ENCODE peak calls at places on chromosomes 3 and 15, in four cellular contexts. One of them, this sample, is unnamed.
A peak's percentile ranks its signal among the peaks of the same experiment; 100 is the strongest.

GRCh38 chr15:100733088-100733487 is 130.7 kb downstream of the ASB7 start:
- DNase-seq in GM12878: no peak
- DNase-seq in HCT116: no peak
- DNase-seq in SK-N-SH: peak; percentile 3
- DNase-seq in this sample: peak; percentile 97

GRCh38 chr3:71584216-71585061 is 911 bp upstream of the FOXP1 start:
- DNase-seq in SK-N-SH: peak; percentile 41
- DNase-seq in HCT116: no peak
- DNase-seq in GM12878: no peak
- DNase-seq in this sample: peak; percentile 56

GRCh38 chr3:135762188-135762853 is 203.2 kb upstream of the PPP2R3A start:
- DNase-seq in GM12878: no peak
- DNase-seq in SK-N-SH: no peak
- DNase-seq in HCT116: no peak
- DNase-seq in this sample: no peak

GRCh38 chr15:62407962-62408361 is 242.9 kb upstream of the C2CD4B start:
- DNase-seq in SK-N-SH: no peak
- DNase-seq in HCT116: no peak
- DNase-seq in GM12878: no peak
- DNase-seq in this sample: no peak

GRCh38 chr3:177928156-177928555 is 608.1 kb upstream of the KCNMB2 start:
- DNase-seq in GM12878: no peak
- DNase-seq in HCT116: peak; percentile 4
- DNase-seq in SK-N-SH: no peak
- DNase-seq in this sample: no peak

GRCh38 chr3:37967252-37967881 is 23.2 kb upstream of the VILL start:
- DNase-seq in GM12878: no peak
- DNase-seq in SK-N-SH: peak; percentile 77
- DNase-seq in HCT116: peak; percentile 28
- DNase-seq in this sample: peak; percentile 85

GRCh38 chr3:127751163-127751621 is 71.1 kb downstream of the MGLL start:
- DNase-seq in GM12878: no peak
- DNase-seq in HCT116: no peak
- DNase-seq in SK-N-SH: peak; percentile 62
- DNase-seq in this sample: no peak

GRCh38 chr3:72145506-72146380 is 360.8 kb upstream of the PROK2 start:
- DNase-seq in HCT116: no peak
- DNase-seq in SK-N-SH: peak; percentile 56
- DNase-seq in GM12878: no peak
- DNase-seq in this sample: no peak

GRCh38 chr3:60188803-60189202 is 1062.4 kb downstream of the FHIT start:
- DNase-seq in HCT116: no peak
- DNase-seq in SK-N-SH: no peak
- DNase-seq in GM12878: no peak
- DNase-seq in this sample: no peak

GRCh38 chr3:79211588-79212359 is 556.0 kb downstream of the ROBO1 start:
- DNase-seq in SK-N-SH: no peak
- DNase-seq in HCT116: no peak
- DNase-seq in GM12878: no peak
- DNase-seq in this sample: no peak

GRCh38 chr3:42680806-42681205 is 4.5 kb upstream of the KLHL40 start:
- DNase-seq in GM12878: no peak
- DNase-seq in HCT116: no peak
- DNase-seq in SK-N-SH: no peak
- DNase-seq in this sample: no peak

GRCh38 chr3:17055374-17056276 is 170.9 kb downstream of the PLCL2 start:
- DNase-seq in SK-N-SH: no peak
- DNase-seq in GM12878: peak; percentile 90
- DNase-seq in HCT116: no peak
- DNase-seq in this sample: no peak

GRCh38 chr3:133610031-133610430 is 36.5 kb downstream of the CDV3 start:
- DNase-seq in HCT116: no peak
- DNase-seq in GM12878: no peak
- DNase-seq in SK-N-SH: no peak
- DNase-seq in this sample: no peak

GRCh38 chr3:194296448-194296831 is 54.7 kb downstream of the CPN2 start:
- DNase-seq in HCT116: peak; percentile 80
- DNase-seq in SK-N-SH: no peak
- DNase-seq in GM12878: no peak
- DNase-seq in this sample: no peak

GRCh38 chr3:125916376-125916978 is 52.5 kb upstream of the ROPN1B start:
- DNase-seq in HCT116: peak; percentile 79
- DNase-seq in SK-N-SH: peak; percentile 88
- DNase-seq in GM12878: peak; percentile 65
- DNase-seq in this sample: peak; percentile 69

GRCh38 chr3:159775372-159775961 is 213.2 kb upstream of the IL12A start:
- DNase-seq in SK-N-SH: peak; percentile 32
- DNase-seq in GM12878: no peak
- DNase-seq in HCT116: no peak
- DNase-seq in this sample: no peak

DNA sequence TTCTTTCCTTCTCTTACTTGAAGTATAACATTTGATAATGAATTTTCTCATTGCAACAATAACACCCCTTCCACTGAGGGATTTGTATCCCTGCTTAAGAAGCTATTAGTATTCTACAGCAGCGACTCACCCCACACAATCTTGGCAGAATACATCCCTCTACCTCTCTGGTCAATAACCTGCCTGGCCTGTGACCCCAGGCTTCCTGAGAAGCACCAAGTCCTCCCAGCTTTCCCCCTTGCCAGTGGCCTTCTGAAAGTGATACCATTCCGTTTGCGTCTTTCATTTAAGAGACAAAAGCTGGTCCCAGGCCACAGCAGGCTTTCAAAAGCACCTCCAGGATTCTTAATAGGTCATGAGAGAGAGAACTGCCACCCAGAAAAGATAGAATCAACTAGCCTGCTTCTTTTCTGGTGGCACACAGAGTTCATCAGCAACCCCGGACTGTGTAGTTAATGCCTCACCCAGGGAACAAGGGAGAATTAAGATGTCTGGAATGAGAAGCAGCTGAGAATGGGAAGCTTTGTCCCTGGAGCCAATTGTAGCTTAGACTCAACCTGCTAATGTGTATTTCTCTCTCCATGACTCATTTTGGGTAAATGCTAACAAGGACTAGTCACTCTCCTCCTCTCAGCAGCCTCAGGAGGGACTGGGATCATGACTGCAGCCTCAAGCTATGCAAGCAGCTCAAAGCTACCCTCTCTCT is 101.0 kb upstream of the CPNE4 start:
- DNase-seq in GM12878: no peak
- DNase-seq in SK-N-SH: peak; percentile 13
- DNase-seq in HCT116: peak; percentile 3
- DNase-seq in this sample: no peak
- TF ChIP-seq JUND in GM12878: no peak
- TF ChIP-seq JUND in SK-N-SH: peak; percentile 91
- TF ChIP-seq JUND in HCT116: no peak
- TF ChIP-seq JUND in this sample: no peak

DNA sequence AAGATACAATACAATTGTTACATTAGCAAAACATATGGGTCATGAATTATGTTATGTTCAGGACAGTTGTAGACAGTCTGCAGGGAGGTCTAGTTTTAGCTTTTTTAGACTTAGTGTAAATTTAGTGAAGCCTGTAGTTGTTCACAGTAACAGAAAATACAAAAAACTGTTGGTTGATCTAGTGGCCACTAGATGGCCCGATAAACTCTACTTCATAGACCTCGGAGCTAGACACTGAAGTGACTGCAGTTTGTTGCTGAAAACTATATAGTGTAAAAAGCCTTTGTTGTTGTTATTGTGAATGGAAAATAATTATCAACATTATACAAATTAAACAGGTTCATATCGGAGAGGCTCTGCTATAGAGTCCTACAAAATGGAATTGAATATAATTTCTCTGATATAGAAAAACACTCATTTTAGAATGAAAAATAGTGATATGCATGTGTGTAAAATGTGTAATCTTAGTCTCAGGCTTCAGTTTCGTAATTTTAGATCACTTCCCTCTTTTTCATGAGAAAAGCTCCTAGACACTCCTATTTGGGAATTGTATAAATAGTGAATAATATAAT is 18.3 kb downstream of the MAGEL2 start:
- DNase-seq in HCT116: no peak
- DNase-seq in SK-N-SH: peak; percentile 38
- DNase-seq in GM12878: no peak
- DNase-seq in this sample: no peak
- TF ChIP-seq JUND in HCT116: no peak
- TF ChIP-seq JUND in SK-N-SH: no peak
- TF ChIP-seq JUND in GM12878: no peak
- TF ChIP-seq JUND in this sample: no peak

DNA sequence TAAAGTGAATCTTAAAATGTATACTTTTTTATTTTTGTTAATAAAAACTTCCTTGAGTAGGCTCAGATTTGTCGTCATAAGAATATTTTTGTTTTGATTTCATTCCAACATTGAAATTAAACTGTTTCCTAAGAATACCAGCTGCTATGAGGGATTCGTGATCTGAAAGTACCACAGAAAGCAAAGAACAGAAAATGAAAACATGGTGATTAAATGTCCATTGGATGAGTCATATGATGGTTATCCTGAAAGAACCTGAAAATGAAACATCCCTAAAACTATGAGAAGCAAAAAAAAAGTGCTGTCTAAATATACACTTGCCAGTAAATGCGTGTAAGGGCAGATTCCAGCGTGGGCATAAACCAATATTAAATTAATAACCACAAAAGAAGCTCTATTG is 143.8 kb downstream of the GMNC start:
- DNase-seq in GM12878: no peak
- DNase-seq in SK-N-SH: no peak
- DNase-seq in HCT116: no peak
- DNase-seq in this sample: no peak
- TF ChIP-seq JUND in GM12878: no peak
- TF ChIP-seq JUND in SK-N-SH: peak; percentile 45
- TF ChIP-seq JUND in HCT116: no peak
- TF ChIP-seq JUND in this sample: no peak

DNA sequence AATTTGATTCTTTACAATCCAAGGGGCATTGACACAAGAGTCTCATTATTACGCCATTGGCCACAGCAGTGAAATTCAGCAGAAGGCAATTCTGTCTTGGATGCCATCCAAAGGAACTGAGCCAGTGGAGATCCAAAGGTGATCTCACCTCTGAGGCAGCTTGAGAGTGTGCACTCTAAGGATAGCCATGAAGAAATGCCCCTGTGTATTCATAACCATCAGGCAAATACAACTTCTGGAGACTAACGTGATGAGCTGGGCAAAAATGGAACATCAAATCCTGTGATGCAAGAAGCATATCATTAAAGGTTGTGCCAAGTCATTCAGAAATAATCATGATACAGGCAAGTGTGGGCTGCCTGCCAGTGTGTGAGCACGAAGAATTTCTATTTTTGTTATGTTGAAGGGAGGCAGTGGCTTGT is 41.4 kb downstream of the ROBO2 start:
- DNase-seq in HCT116: no peak
- DNase-seq in GM12878: no peak
- DNase-seq in SK-N-SH: no peak
- DNase-seq in this sample: peak; percentile 36
- TF ChIP-seq JUND in HCT116: no peak
- TF ChIP-seq JUND in GM12878: no peak
- TF ChIP-seq JUND in SK-N-SH: no peak
- TF ChIP-seq JUND in this sample: no peak

GRCh38 chr3:170021083-170021482 is 16.7 kb upstream of the GPR160 start:
- DNase-seq in HCT116: no peak
- DNase-seq in GM12878: no peak
- DNase-seq in SK-N-SH: no peak
- DNase-seq in this sample: no peak
- TF ChIP-seq JUND in HCT116: no peak
- TF ChIP-seq JUND in GM12878: no peak
- TF ChIP-seq JUND in SK-N-SH: no peak
- TF ChIP-seq JUND in this sample: no peak